ENCODE peak calls at places on chromosomes 11 and 22, in five cellular contexts. One of them, this sample, is unnamed.

GRCh38 chr11:17395554-17395961 is 7.1 kb upstream of the KCNJ11 start:
- DNase-seq in retina: no peak
- DNase-seq in GOT3: no peak
- DNase-seq in stimulated activated CD4-positive, alpha-beta T cell treated with anti-CD3 and anti-CD28 coated beads, Interleukin-1b, Interleukin-23, amount 100 ng/mL, for 24 hours: no peak
- DNase-seq in osteoblast: no peak
- DNase-seq in this sample: no peak

GRCh38 chr11:30457045-30457444 is 129.1 kb downstream of the MPPED2 start:
- DNase-seq in retina: no peak
- DNase-seq in GOT3: no peak
- DNase-seq in stimulated activated CD4-positive, alpha-beta T cell treated with anti-CD3 and anti-CD28 coated beads, Interleukin-1b, Interleukin-23, amount 100 ng/mL, for 24 hours: no peak
- DNase-seq in osteoblast: no peak
- DNase-seq in this sample: no peak

GRCh38 chr22:44444341-44445306 is 53.4 kb downstream of the RTL6 start:
- DNase-seq in retina: peak; percentile 15
- DNase-seq in GOT3: no peak
- DNase-seq in stimulated activated CD4-positive, alpha-beta T cell treated with anti-CD3 and anti-CD28 coated beads, Interleukin-1b, Interleukin-23, amount 100 ng/mL, for 24 hours: no peak
- DNase-seq in osteoblast: peak; percentile 58
- DNase-seq in this sample: no peak

GRCh38 chr11:117664897-117665296 is 132.1 kb downstream of the DSCAML1 start:
- DNase-seq in retina: no peak
- DNase-seq in GOT3: no peak
- DNase-seq in stimulated activated CD4-positive, alpha-beta T cell treated with anti-CD3 and anti-CD28 coated beads, Interleukin-1b, Interleukin-23, amount 100 ng/mL, for 24 hours: no peak
- DNase-seq in osteoblast: no peak
- DNase-seq in this sample: no peak

GRCh38 chr11:67500818-67501584 is 4.2 kb downstream of the PITPNM1 start:
- DNase-seq in retina: no peak
- DNase-seq in GOT3: no peak
- DNase-seq in stimulated activated CD4-positive, alpha-beta T cell treated with anti-CD3 and anti-CD28 coated beads, Interleukin-1b, Interleukin-23, amount 100 ng/mL, for 24 hours: no peak
- DNase-seq in osteoblast: peak; percentile 90
- DNase-seq in this sample: no peak

GRCh38 chr11:62536301-62536957 is 10.2 kb downstream of the AHNAK start:
- DNase-seq in retina: no peak
- DNase-seq in GOT3: no peak
- DNase-seq in stimulated activated CD4-positive, alpha-beta T cell treated with anti-CD3 and anti-CD28 coated beads, Interleukin-1b, Interleukin-23, amount 100 ng/mL, for 24 hours: no peak
- DNase-seq in osteoblast: peak; percentile 63
- DNase-seq in this sample: no peak

GRCh38 chr22:44288951-44289350 is 23.8 kb downstream of the SHISAL1 start:
- DNase-seq in retina: no peak
- DNase-seq in GOT3: no peak
- DNase-seq in stimulated activated CD4-positive, alpha-beta T cell treated with anti-CD3 and anti-CD28 coated beads, Interleukin-1b, Interleukin-23, amount 100 ng/mL, for 24 hours: no peak
- DNase-seq in osteoblast: no peak
- DNase-seq in this sample: no peak

GRCh38 chr11:65496304-65497140 is 2.3 kb upstream of the MALAT1 start:
- DNase-seq in retina: no peak
- DNase-seq in GOT3: no peak
- DNase-seq in stimulated activated CD4-positive, alpha-beta T cell treated with anti-CD3 and anti-CD28 coated beads, Interleukin-1b, Interleukin-23, amount 100 ng/mL, for 24 hours: no peak
- DNase-seq in osteoblast: peak; percentile 38
- DNase-seq in this sample: no peak

GRCh38 chr11:105033344-105033743 is 1.6 kb downstream of the CASP1 start:
- DNase-seq in retina: no peak
- DNase-seq in GOT3: no peak
- DNase-seq in stimulated activated CD4-positive, alpha-beta T cell treated with anti-CD3 and anti-CD28 coated beads, Interleukin-1b, Interleukin-23, amount 100 ng/mL, for 24 hours: no peak
- DNase-seq in osteoblast: no peak
- DNase-seq in this sample: no peak

This sample was measured in iPS DF 6.9.